ENCODE peak calls at places on chromosome 15, in ten cellular contexts. T, C, Q, H, M, Z, K, E, X and B are unnamed samples.

GRCh38 chr15:37995461-37996347 is 61.3 kb downstream of the TMCO5A start:
- DNase-seq in E (peak), X (no peak), H (no peak), K (peak), Z (peak), C (peak), M (peak), Q (peak), T (peak), B (peak)

GRCh38 chr15:78087944-78088772 is 4.2 kb upstream of the SH2D7 start:
- DNase-seq in C (no peak), Q (no peak), T (no peak), H (no peak), X (no peak), Z (no peak), M (no peak), E (no peak), K (no peak), B (no peak)

GRCh38 chr15:68436680-68437079 is 4.7 kb upstream of the ITGA11 start:
- DNase-seq in Q (no peak), Z (no peak), X (no peak), C (no peak), H (no peak), K (no peak), T (no peak), E (no peak), M (no peak), B (no peak)

GRCh38 chr15:50148362-50148963 is 29.4 kb upstream of the ATP8B4 start:
- DNase-seq in T (peak), X (no peak), K (peak), Q (peak), C (peak), M (peak), E (peak), H (no peak), Z (peak), B (peak)

GRCh38 chr15:51888593-51889195 is 59.2 kb downstream of the TMOD3 start:
- DNase-seq in X (no peak), C (no peak), M (peak), E (peak), Z (no peak), K (peak), H (no peak), T (no peak), Q (no peak), B (peak)

GRCh38 chr15:50698101-50698500 is 11.5 kb upstream of the TRPM7 start:
- DNase-seq in Q (no peak), M (no peak), E (no peak), K (no peak), X (no peak), T (no peak), H (no peak), C (no peak), Z (no peak), B (no peak)

GRCh38 chr15:68817304-68818087 is 3.2 kb downstream of the ANP32A start:
- DNase-seq in H (peak), M (peak), E (peak), X (peak), Z (peak), C (peak), K (peak), Q (peak), T (peak), B (peak)

GRCh38 chr15:25849431-25849921 is 13.7 kb downstream of the ATP10A start:
- DNase-seq in K (peak), E (peak), M (peak), X (peak), H (no peak), C (peak), Q (no peak), Z (peak), T (no peak), B (no peak)

GRCh38 chr15:73858062-73858461 is 15.3 kb upstream of the TBC1D21 start:
- DNase-seq in T (no peak), Z (no peak), Q (no peak), C (no peak), X (peak), E (no peak), K (peak), H (no peak), M (no peak), B (no peak)

GRCh38 chr15:57866149-57866736 is 159.7 kb downstream of the POLR2M start:
- DNase-seq in H (peak), M (peak), X (peak), K (peak), T (peak), Q (peak), C (peak), Z (peak), E (peak), B (peak)

GRCh38 chr15:87682527-87682926 is 574.0 kb downstream of the NTRK3 start:
- DNase-seq in H (no peak), E (no peak), Q (no peak), Z (no peak), T (no peak), M (no peak), X (no peak), C (no peak), K (no peak), B (no peak)

GRCh38 chr15:84934942-84935729 is 46.5 kb upstream of the PDE8A start:
- DNase-seq in C (no peak), Q (no peak), M (no peak), T (no peak), E (no peak), K (no peak), Z (no peak), X (no peak), H (no peak), B (peak)

GRCh38 chr15:101016581-101016980 is 97.4 kb downstream of the LRRK1 start:
- DNase-seq in H (no peak), C (no peak), K (no peak), Q (no peak), T (no peak), Z (peak), M (no peak), E (no peak), X (peak), B (no peak)

GRCh38 chr15:93210995-93211394 is 122.0 kb upstream of the RGMA start:
- DNase-seq in X (no peak), Q (no peak), E (no peak), T (no peak), K (peak), Z (no peak), M (no peak), H (no peak), C (no peak), B (no peak)

GRCh38 chr15:84750583-84751092 is 2.2 kb downstream of the ZNF592 start:
- DNase-seq in Q (no peak), X (no peak), E (no peak), H (no peak), C (no peak), T (no peak), K (no peak), M (no peak), Z (no peak), B (no peak)

GRCh38 chr15:80093854-80094418 is 34.5 kb downstream of the ZFAND6 start:
- DNase-seq in H (no peak), X (no peak), Q (no peak), T (no peak), Z (no peak), E (peak), K (peak), M (no peak), C (no peak), B (peak)

GRCh38 chr15:57510647-57511046 is 81.1 kb upstream of the MYZAP start:
- DNase-seq in X (no peak), T (no peak), K (no peak), C (no peak), M (no peak), E (no peak), Z (peak), H (no peak), Q (no peak), B (no peak)

GRCh38 chr15:62495670-62496328 is 330.7 kb upstream of the C2CD4B start:
- DNase-seq in E (no peak), C (no peak), Q (no peak), M (peak), T (no peak), K (no peak), Z (peak), X (no peak), H (no peak), B (no peak)

GRCh38 chr15:28955686-28956421 is 70.1 kb downstream of the APBA2 start:
- DNase-seq in Z (no peak), C (no peak), K (no peak), E (no peak), T (no peak), H (no peak), X (peak), M (peak), Q (no peak), B (no peak)

GRCh38 chr15:48096813-48097212 is 24.0 kb upstream of the SLC24A5 start:
- DNase-seq in E (peak), Q (no peak), K (peak), T (no peak), Z (no peak), X (no peak), M (peak), C (no peak), H (no peak), B (no peak)

GRCh38 chr15:71055461-71055860 is 59.8 kb upstream of the THSD4 start:
- DNase-seq in H (no peak), Q (no peak), X (no peak), E (no peak), M (peak), K (peak), C (no peak), Z (no peak), T (no peak), B (no peak)

GRCh38 chr15:79849789-79850188 is 47.0 kb downstream of the MTHFS start:
- DNase-seq in K (peak), M (peak), E (no peak), Z (no peak), T (peak), Q (peak), C (peak), H (no peak), X (peak), B (peak)

GRCh38 chr15:69457304-69458280 is 5.0 kb downstream of the RPLP1 start:
- DNase-seq in H (no peak), Q (no peak), K (peak), E (no peak), T (no peak), M (peak), X (no peak), Z (no peak), C (no peak), B (no peak)

GRCh38 chr15:72176155-72176554 is 21.4 kb downstream of the GRAMD2A start:
- DNase-seq in C (no peak), K (no peak), H (no peak), Z (no peak), E (no peak), Q (no peak), M (no peak), T (no peak), X (no peak), B (no peak)

GRCh38 chr15:100570735-100571363 is 31.1 kb downstream of the LINS1 start:
- DNase-seq in Z (no peak), H (no peak), X (no peak), E (no peak), K (no peak), Q (no peak), M (no peak), T (no peak), C (no peak), B (no peak)